ENCODE peak calls at places on chromosomes 13 and 19, in seven cellular contexts. H is T-helper 2 cell, A is EL, M is left colon, Z is glutamatergic neuron, S is tibial nerve, P is midbrain. O is an unnamed sample.

GRCh38 chr13:47213057-47213456 is 316.2 kb upstream of the HTR2A start:
- DNase-seq in H (no peak), A (no peak), M (no peak), Z (no peak), S (no peak), P (no peak), O (no peak)

GRCh38 chr13:31038834-31039552 is 106.5 kb downstream of the TEX26 start:
- DNase-seq in H (no peak), A (peak), M (no peak), Z (no peak), S (no peak), P (no peak), O (peak)

GRCh38 chr13:74115138-74115537 is 19.1 kb downstream of the KLF12 start:
- DNase-seq in H (no peak), A (peak), M (no peak), Z (no peak), S (no peak), P (no peak), O (no peak)

GRCh38 chr13:73722120-73722519 is 412.1 kb downstream of the KLF12 start:
- DNase-seq in H (no peak), A (peak), M (no peak), Z (no peak), S (no peak), P (no peak), O (peak)

GRCh38 chr13:95530178-95530577 is 22.3 kb upstream of the CLDN10 start:
- DNase-seq in H (no peak), A (peak), M (no peak), Z (no peak), S (no peak), P (no peak), O (no peak)

GRCh38 chr13:54879036-54879435 is 1850.4 kb downstream of the OLFM4 start:
- DNase-seq in H (no peak), A (no peak), M (no peak), Z (no peak), S (no peak), P (no peak), O (no peak)

GRCh38 chr19:2043864-2044708 is 7.0 kb downstream of the MKNK2 start:
- DNase-seq in H (no peak), A (no peak), M (peak), Z (peak), S (no peak), P (no peak), O (no peak)

GRCh38 chr13:106376411-106377112 is 158.9 kb downstream of the EFNB2 start:
- DNase-seq in H (no peak), A (peak), M (no peak), Z (no peak), S (no peak), P (no peak), O (no peak)

GRCh38 chr13:26601669-26602068 is 44.2 kb downstream of the WASF3 start:
- DNase-seq in H (no peak), A (peak), M (no peak), Z (no peak), S (no peak), P (no peak), O (no peak)

GRCh38 chr19:43575955-43576451 is 402 bp downstream of the PINLYP start:
- DNase-seq in H (no peak), A (no peak), M (peak), Z (no peak), S (no peak), P (no peak), O (no peak)

GRCh38 chr13:94950303-94950702 is 238.0 kb upstream of the SOX21 start:
- DNase-seq in H (no peak), A (no peak), M (no peak), Z (no peak), S (no peak), P (no peak), O (no peak)

GRCh38 chr13:60654405-60654804 is 257.4 kb downstream of the TDRD3 start:
- DNase-seq in H (no peak), A (peak), M (peak), Z (peak), S (peak), P (peak), O (peak)

GRCh38 chr13:95484052-95484451 is 68.5 kb upstream of the CLDN10 start:
- DNase-seq in H (no peak), A (no peak), M (no peak), Z (no peak), S (no peak), P (no peak), O (no peak)

GRCh38 chr19:14433454-14434156 is 499 bp downstream of the PKN1 start:
- DNase-seq in H (peak), A (no peak), M (peak), Z (no peak), S (no peak), P (no peak), O (peak)

GRCh38 chr19:15562861-15563260 is 52.2 kb upstream of the CYP4F8 start:
- DNase-seq in H (no peak), A (peak), M (no peak), Z (no peak), S (no peak), P (no peak), O (no peak)

GRCh38 chr19:41935781-41936415 is 7.6 kb upstream of the ERFL start:
- DNase-seq in H (no peak), A (peak), M (no peak), Z (no peak), S (no peak), P (no peak), O (no peak)

GRCh38 chr13:112032186-112032835 is 34.6 kb upstream of the SOX1 start:
- DNase-seq in H (no peak), A (no peak), M (no peak), Z (no peak), S (no peak), P (no peak), O (no peak)

GRCh38 chr19:13077233-13077632 is 25.4 kb downstream of the LYL1 start:
- DNase-seq in H (no peak), A (no peak), M (no peak), Z (peak), S (no peak), P (no peak), O (no peak)

GRCh38 chr13:31395090-31395489 is 195.3 kb downstream of the B3GLCT start:
- DNase-seq in H (no peak), A (no peak), M (no peak), Z (no peak), S (no peak), P (no peak), O (no peak)

GRCh38 chr13:29640665-29641064 is 45.2 kb upstream of the SLC7A1 start:
- DNase-seq in H (no peak), A (no peak), M (no peak), Z (no peak), S (no peak), P (no peak), O (peak)

O was measured in small intestine.